ENCODE peak calls at places on chromosomes 6 and 20, in seven cellular contexts. H is K562, Y is HepG2, E is HCT116, M is H1, Z is SK-N-SH, J is GM12878. W is an unnamed sample.

GRCh38 chr20:62696999-62697398 is 11.6 kb upstream of the NTSR1 start:
- DNase-seq in H (no peak), Y (no peak), E (no peak), M (no peak), Z (no peak), J (no peak), W (no peak)

GRCh38 chr6:47162793-47163192 is 120.7 kb upstream of the ADGRF1 start:
- DNase-seq in H (no peak), Y (no peak), E (no peak), M (no peak), Z (no peak), J (peak), W (no peak)

GRCh38 chr20:6783752-6784725 is 16.6 kb downstream of the BMP2 start:
- DNase-seq in H (no peak), Y (no peak), E (no peak), M (no peak), Z (no peak), J (no peak), W (no peak)

GRCh38 chr20:34948030-34948429 is 7.6 kb downstream of the GSS start:
- DNase-seq in H (no peak), Y (no peak), E (no peak), M (no peak), Z (no peak), J (no peak), W (no peak)

GRCh38 chr20:57123139-57123903 is 143.1 kb downstream of the BMP7 start:
- DNase-seq in H (no peak), Y (no peak), E (no peak), M (no peak), Z (no peak), J (no peak), W (no peak)

GRCh38 chr6:44021628-44022295 is 105.5 kb downstream of the MRPL14 start:
- DNase-seq in H (no peak), Y (no peak), E (no peak), M (no peak), Z (no peak), J (no peak), W (no peak)

GRCh38 chr6:1832844-1833787 is 223.4 kb downstream of the FOXC1 start:
- DNase-seq in H (no peak), Y (peak), E (no peak), M (no peak), Z (peak), J (no peak), W (no peak)

GRCh38 chr6:15770347-15771143 is 107.7 kb upstream of the DTNBP1 start:
- DNase-seq in H (no peak), Y (no peak), E (no peak), M (no peak), Z (no peak), J (peak), W (peak)

GRCh38 chr6:74645108-74645849 is 560.6 kb downstream of the COL12A1 start:
- DNase-seq in H (no peak), Y (no peak), E (no peak), M (peak), Z (no peak), J (no peak), W (no peak)

GRCh38 chr6:139711714-139712585 is 337.5 kb upstream of the CITED2 start:
- DNase-seq in H (no peak), Y (no peak), E (no peak), M (no peak), Z (no peak), J (no peak), W (no peak)

GRCh38 chr6:14235653-14236356 is 118.2 kb downstream of the CD83 start:
- DNase-seq in H (no peak), Y (no peak), E (no peak), M (no peak), Z (no peak), J (no peak), W (no peak)
- TF ChIP-seq JUND in H (no peak), Y (no peak), E (no peak), M (no peak), Z (no peak), J (no peak), W (no peak)

GRCh38 chr20:2865101-2865500 is 8.2 kb upstream of the PTPRA start:
- DNase-seq in H (no peak), Y (no peak), E (no peak), M (no peak), Z (no peak), J (no peak), W (no peak)

GRCh38 chr20:2864626-2865025 is 8.7 kb upstream of the PTPRA start:
- DNase-seq in H (no peak), Y (no peak), E (no peak), M (no peak), Z (no peak), J (no peak), W (no peak)

GRCh38 chr20:2866236-2866635 is 7.0 kb upstream of the PTPRA start:
- DNase-seq in H (no peak), Y (no peak), E (no peak), M (no peak), Z (no peak), J (no peak), W (no peak)

GRCh38 chr20:2867081-2867860 is 6.0 kb upstream of the PTPRA start:
- DNase-seq in H (no peak), Y (no peak), E (no peak), M (no peak), Z (no peak), J (no peak), W (no peak)

DNA sequence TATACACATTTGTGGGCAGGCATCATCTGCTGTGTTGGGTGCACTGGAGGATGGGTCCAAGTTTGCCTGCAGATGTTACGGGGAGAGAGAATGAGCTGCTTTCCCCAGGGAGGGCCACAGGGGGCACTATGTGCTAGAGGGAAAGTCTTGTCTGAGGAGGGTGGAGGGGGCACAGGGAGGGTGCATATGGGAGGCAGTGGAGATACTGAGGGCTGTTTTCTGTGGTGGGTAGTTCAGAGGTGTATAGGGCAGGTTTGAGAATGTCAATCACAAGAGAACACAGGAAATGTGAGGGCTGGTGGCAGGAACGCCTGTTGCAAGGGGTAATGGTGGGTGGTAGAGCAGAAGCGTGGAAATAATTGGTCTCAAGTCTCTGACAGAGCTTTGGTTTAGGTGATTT is 7.7 kb upstream of the PTPRA start:
- DNase-seq in H (peak), Y (no peak), E (no peak), M (no peak), Z (no peak), J (no peak), W (no peak)
- TF ChIP-seq JUND in H (no peak), Y (no peak), E (no peak), M (no peak), Z (no peak), J (no peak), W (no peak)

DNA sequence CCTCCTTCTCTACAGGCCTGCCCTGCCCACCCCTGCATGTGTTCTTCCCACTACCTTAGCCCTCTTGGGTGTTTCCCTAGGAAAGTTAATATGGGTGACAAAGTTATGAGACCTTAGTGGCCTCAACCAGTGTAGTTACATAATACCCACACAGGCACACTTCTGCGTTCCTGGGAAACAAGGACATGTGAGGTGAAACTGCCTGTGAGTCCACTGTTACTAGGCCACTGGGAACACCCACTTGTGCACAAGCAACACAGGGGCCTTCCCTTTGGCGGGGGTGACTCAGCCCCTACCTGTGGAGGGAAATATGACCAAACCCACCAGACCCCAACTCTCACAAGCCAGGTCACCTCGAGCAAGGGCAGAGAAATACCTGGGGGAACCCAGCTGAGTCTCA is 12.8 kb downstream of the PI16 start:
- DNase-seq in H (no peak), Y (no peak), E (no peak), M (no peak), Z (no peak), J (no peak), W (no peak)
- TF ChIP-seq JUND in H (no peak), Y (no peak), E (no peak), M (no peak), Z (no peak), J (no peak), W (no peak)

GRCh38 chr6:73538116-73538779 is 17.4 kb upstream of the EEF1A1 start:
- DNase-seq in H (no peak), Y (no peak), E (no peak), M (no peak), Z (no peak), J (no peak), W (no peak)
- TF ChIP-seq JUND in H (no peak), Y (no peak), E (no peak), M (no peak), Z (no peak), J (no peak), W (no peak)

DNA sequence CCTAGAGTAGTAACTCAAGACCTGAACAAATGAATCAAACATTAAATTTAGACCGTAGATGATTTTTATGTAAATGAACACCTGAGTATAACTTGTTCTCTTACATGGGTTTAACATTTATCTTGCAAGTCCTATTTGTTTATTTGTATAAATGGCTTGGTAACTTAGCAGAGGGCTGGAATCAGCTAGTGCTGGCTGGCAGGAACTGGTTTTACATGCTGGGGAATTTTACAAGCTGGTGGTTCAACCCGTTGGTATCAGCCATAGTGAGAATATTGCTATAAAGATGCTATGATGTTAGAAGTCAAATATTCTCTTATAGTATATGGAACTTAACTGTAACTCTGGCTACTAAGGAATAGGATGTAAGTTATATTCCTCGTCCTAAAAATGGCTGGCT is 8.9 kb downstream of the SLC22A2 start:
- DNase-seq in H (no peak), Y (no peak), E (no peak), M (no peak), Z (no peak), J (no peak), W (no peak)
- TF ChIP-seq JUND in H (no peak), Y (no peak), E (no peak), M (no peak), Z (no peak), J (no peak), W (no peak)

GRCh38 chr6:31246051-31246495 is 25.8 kb downstream of the HLA-C start:
- DNase-seq in H (no peak), Y (peak), E (peak), M (no peak), Z (no peak), J (no peak), W (peak)
- TF ChIP-seq JUND in H (peak), Y (no peak), E (peak), M (peak), Z (peak), J (no peak), W (peak)

GRCh38 chr6:98560418-98560817 is 274.0 kb upstream of the POU3F2 start:
- DNase-seq in H (no peak), Y (no peak), E (no peak), M (no peak), Z (no peak), J (no peak), W (no peak)
- TF ChIP-seq JUND in H (no peak), Y (no peak), E (no peak), M (no peak), Z (no peak), J (no peak), W (no peak)